ENCODE peak calls at places on chromosomes 12 and 14, in four cellular contexts. K is mesendoderm, P is ovary, Q is heart left ventricle. S is an unnamed sample.

GRCh38 chr14:51262868-51263267 is 22.8 kb downstream of the TMX1 start:
- DNase-seq in P (no peak), Q (no peak), K (no peak), S (no peak)

GRCh38 chr12:120698677-120699076 is 11.6 kb upstream of the UNC119B start:
- DNase-seq in P (no peak), K (no peak), Q (peak), S (peak)

GRCh38 chr14:63470877-63471565 is 72.2 kb downstream of the PPP2R5E start:
- DNase-seq in Q (no peak), P (no peak), K (no peak), S (no peak)

GRCh38 chr12:115660211-115660805 is 617.2 kb downstream of the MED13L start:
- DNase-seq in K (no peak), Q (peak), P (no peak), S (peak)

GRCh38 chr12:29081101-29081500 is 68.0 kb upstream of the FAR2 start:
- DNase-seq in K (no peak), P (no peak), Q (no peak), S (no peak)

GRCh38 chr12:105279460-105280056 is 43.6 kb upstream of the APPL2 start:
- DNase-seq in Q (no peak), P (no peak), K (no peak), S (no peak)

GRCh38 chr12:14272954-14273910 is 92.2 kb upstream of the ATF7IP start:
- DNase-seq in P (no peak), Q (no peak), K (no peak), S (no peak)

GRCh38 chr14:30908826-30909225 is 34.5 kb downstream of the COCH start:
- DNase-seq in P (no peak), K (no peak), Q (no peak), S (no peak)

GRCh38 chr12:20508362-20508761 is 140.0 kb downstream of the PDE3A start:
- DNase-seq in P (no peak), K (no peak), Q (no peak), S (no peak)

GRCh38 chr12:56408799-56409417 is 40.3 kb downstream of the TIMELESS start:
- DNase-seq in P (no peak), Q (no peak), K (no peak), S (no peak)

GRCh38 chr12:122185494-122186082 is 2.7 kb downstream of the LRRC43 start:
- DNase-seq in P (no peak), Q (no peak), K (no peak), S (no peak)

GRCh38 chr14:75493580-75494130 is 28.6 kb upstream of the BATF start:
- DNase-seq in K (no peak), P (no peak), Q (no peak), S (no peak)

GRCh38 chr14:67268456-67269115 is 27.4 kb downstream of the PALS1 start:
- DNase-seq in K (peak), P (no peak), Q (peak), S (no peak)

GRCh38 chr14:25007832-25008231 is 42.1 kb downstream of the STXBP6 start:
- DNase-seq in P (no peak), Q (peak), K (no peak), S (no peak)

GRCh38 chr12:24109381-24110039 is 160.0 kb upstream of the SOX5 start:
- DNase-seq in Q (no peak), P (no peak), K (peak), S (no peak)

GRCh38 chr12:79615596-79616560 is 74.9 kb downstream of the PAWR start:
- DNase-seq in Q (no peak), K (no peak), P (no peak), S (no peak)

GRCh38 chr14:61343471-61343870 is 22.1 kb downstream of the PRKCH start:
- DNase-seq in Q (no peak), K (no peak), P (no peak), S (no peak)

GRCh38 chr14:22427771-22428228 is 161.2 kb downstream of the DAD1 start:
- DNase-seq in P (peak), Q (peak), K (peak), S (no peak)

GRCh38 chr12:43579240-43579639 is 27.2 kb upstream of the ADAMTS20 start:
- DNase-seq in Q (no peak), P (no peak), K (no peak), S (no peak)

GRCh38 chr12:101108130-101108529 is 101.9 kb downstream of the SLC5A8 start:
- DNase-seq in Q (no peak), K (no peak), P (no peak), S (no peak)

GRCh38 chr14:104750658-104751057 is 2.3 kb upstream of the SIVA1 start:
- DNase-seq in Q (peak), K (no peak), P (no peak), S (no peak)

GRCh38 chr12:86257173-86257572 is 982 bp upstream of the MGAT4C start:
- DNase-seq in P (no peak), K (no peak), Q (no peak), S (no peak)

GRCh38 chr12:12903642-12904609 is 12.6 kb downstream of the GPRC5A start:
- DNase-seq in Q (no peak), K (no peak), P (no peak), S (no peak)
- H3K27ac ChIP-seq in Q (no peak), K (no peak), P (no peak), S (no peak)

DNA sequence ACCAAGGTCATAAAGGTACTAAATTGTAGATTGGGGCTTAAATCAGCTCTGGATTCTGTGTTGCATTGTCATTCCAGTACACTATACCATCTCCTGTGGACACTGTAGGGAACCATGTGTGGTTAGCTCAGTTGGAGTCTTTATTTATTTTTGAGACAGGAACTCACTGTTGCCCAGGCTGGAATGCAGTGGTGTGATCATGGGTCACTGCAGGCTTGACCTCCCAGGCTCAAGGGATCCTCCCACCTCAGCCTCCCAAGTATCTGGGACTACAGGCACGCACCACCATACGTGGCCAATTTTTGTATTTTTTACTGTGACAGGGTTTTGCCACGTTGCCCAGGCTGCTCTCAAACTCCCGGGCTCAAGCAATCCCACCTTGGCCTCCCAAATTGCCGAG is 6.7 kb downstream of the PAPOLA start:
- DNase-seq in K (no peak), Q (no peak), P (no peak), S (no peak)
- H3K4me3 ChIP-seq in K (no peak), Q (no peak), P (no peak), S (no peak)

GRCh38 chr12:96502477-96502876 is 13.1 kb downstream of the CFAP54 start:
- DNase-seq in Q (no peak), P (no peak), K (peak), S (no peak)

GRCh38 chr12:96502949-96503532 is 13.7 kb downstream of the CFAP54 start:
- DNase-seq in Q (no peak), K (no peak), P (no peak), S (no peak)

GRCh38 chr12:96501908-96502307 is 12.5 kb downstream of the CFAP54 start:
- DNase-seq in Q (no peak), K (no peak), P (no peak), S (no peak)

GRCh38 chr12:96500686-96501085 is 11.3 kb downstream of the CFAP54 start:
- DNase-seq in P (no peak), Q (no peak), K (no peak), S (no peak)

DNA sequence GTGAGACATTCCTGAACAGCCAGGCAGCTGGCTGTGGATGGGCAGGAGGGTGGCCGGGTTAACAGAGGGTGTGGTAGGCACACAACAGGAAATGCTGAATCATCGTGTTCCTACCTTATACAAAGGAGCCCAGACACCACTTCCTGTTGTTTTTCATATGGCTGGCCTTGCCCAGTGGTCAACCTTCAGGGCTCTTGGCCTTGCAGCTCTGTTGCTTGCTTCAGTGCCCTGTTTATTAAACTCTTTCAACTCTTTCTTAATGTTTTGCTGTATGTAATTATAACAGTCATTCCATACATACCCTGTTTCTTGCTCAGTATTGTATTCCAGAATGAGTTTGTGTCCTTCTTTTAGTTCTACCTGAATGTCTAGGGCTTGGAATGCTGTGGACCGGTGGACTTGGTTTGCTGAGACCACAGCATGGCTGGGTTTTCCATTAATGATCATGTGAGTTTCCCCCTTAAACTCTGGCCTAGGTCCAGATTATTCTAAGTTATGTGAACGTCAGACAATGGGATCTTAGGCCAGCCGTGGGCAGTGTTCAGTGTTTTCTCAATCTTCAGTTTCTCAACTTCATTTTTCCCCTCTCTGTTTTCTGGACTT is 11.9 kb downstream of the CFAP54 start:
- DNase-seq in P (no peak), K (peak), Q (peak), S (peak)
- H3K27ac ChIP-seq in P (no peak), K (peak), Q (peak), S (peak)

GRCh38 chr12:127455347-127456265 is 811.4 kb upstream of the TMEM132C start:
- DNase-seq in Q (no peak), P (no peak), K (peak), S (no peak)
- H3K4me3 ChIP-seq in Q (no peak), P (no peak), K (no peak), S (no peak)

GRCh38 chr12:118271199-118271598 is 101.5 kb downstream of the TAOK3 start:
- DNase-seq in P (no peak), Q (no peak), K (no peak), S (no peak)
- H3K27ac ChIP-seq in P (no peak), Q (no peak), K (no peak), S (no peak)

DNA sequence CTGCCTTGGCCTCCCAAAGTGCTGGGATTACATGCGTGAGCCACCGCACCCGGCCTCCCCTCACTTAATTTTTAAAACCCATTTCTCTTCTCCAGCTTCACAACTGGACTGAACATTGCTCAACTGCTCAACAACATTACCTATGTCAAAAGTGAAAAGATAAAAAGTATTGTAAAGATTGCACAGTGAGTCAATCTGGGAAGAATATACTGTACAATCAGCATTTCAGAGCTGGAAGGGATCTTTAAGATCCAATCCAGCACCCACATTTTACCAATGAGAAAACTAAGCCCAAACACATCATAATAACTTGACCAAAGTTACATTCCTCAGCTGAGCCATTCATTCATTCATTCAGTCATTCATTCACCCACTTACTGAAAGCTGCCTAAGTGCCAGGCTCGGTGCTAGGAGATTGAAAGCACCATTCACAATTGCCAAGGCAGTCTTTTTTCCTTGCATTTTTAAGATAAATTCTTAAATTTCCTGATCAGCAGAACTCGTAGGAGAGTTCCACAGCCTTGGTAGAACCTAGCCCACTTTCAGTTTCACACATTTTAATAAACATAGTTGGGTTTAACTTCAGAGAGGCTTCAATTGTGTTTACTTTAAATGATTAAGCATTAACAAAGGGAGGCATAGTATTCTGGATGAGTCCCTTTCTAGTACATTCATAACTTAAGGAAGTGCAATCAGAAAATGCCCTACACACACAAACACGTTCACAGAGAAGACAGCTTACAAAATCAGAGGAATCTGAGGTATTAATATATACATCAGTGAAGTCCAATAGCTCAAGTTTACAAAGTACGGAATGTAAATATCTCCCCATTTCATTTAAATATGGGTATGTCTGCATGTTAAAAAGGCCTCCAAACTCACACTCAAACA is 3.0 kb downstream of the GALNT4 start:
- DNase-seq in Q (no peak), P (no peak), K (no peak), S (no peak)
- H3K4me3 ChIP-seq in Q (no peak), P (no peak), K (no peak), S (no peak)

DNA sequence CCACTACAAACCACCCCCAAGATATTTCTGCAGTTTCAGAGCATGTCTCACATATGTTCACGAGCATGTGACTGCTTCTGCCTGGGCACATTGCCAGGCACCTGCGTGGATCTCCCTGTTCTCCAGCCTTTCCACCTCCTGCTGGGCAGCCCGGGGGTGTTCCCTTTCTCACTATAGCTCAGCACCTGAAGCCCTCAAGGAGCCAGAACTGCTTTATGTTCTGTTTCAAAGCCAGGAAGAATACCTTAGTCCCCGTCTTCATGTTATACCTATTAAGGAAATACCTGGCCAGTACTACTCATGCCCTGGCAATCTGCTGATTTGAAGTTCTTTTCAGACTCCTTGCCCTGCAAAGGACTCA is 4.2 kb upstream of the FGF6 start:
- DNase-seq in P (no peak), K (no peak), Q (no peak), S (no peak)
- H3K27ac ChIP-seq in P (no peak), K (peak), Q (no peak), S (no peak)

GRCh38 chr12:125185740-125186470 is 120.7 kb downstream of the AACS start:
- DNase-seq in K (peak), P (peak), Q (peak), S (peak)

GRCh38 chr12:125181107-125181506 is 115.9 kb downstream of the AACS start:
- DNase-seq in P (no peak), Q (no peak), K (no peak), S (no peak)

GRCh38 chr12:125185311-125185739 is 120.1 kb downstream of the AACS start:
- DNase-seq in P (no peak), K (peak), Q (no peak), S (no peak)

GRCh38 chr12:125184213-125184952 is 119.1 kb downstream of the AACS start:
- DNase-seq in Q (no peak), K (no peak), P (no peak), S (no peak)

DNA sequence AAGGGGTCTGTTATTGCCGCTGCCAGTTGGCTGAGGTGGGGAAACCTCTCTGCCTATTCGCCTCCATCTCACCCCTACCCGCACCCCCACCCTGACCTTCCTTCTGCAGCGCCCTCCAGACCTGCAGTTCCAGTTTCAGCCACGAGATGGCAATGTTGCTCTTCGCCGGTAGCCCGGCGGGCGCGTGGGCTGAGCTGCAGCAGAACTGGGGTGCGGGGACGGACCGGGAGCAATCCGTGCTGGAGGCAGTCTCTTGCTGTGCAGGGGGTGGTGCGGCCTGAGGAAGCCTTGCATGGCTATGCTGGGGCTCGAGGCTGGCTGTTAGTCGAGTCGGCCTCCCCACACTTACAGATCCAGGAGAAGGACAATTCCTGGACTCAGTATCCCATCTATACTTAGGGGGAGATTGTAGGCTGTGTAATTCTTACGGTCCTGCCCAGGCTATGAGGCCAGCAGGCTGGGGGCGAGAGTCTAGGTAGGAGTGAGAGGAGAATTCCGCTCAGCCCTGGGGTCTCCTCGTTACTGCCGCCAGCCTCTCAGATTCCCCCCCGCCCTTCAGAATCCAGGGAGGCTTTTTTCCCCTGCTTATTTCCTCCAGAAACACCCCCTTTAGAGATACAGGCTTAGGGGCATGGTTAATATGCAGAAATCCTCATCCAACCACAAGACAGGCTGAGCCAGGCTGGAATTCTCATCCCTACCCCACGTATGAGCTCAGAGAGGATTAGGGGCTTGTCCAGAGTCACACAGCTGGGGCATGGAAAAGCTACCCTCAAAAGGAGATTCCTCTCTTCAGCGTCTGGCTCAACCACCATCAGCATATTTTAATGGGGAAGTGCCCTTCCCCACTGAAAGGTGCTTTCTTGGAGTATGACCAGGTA is 118.2 kb downstream of the AACS start:
- DNase-seq in K (peak), Q (peak), P (peak), S (peak)
- H3K4me3 ChIP-seq in K (no peak), Q (no peak), P (no peak), S (no peak)